ENCODE peak calls at places on chromosomes 3 and 15, in five cellular contexts. One of them, this sample, is unnamed.
A peak's percentile ranks its signal among the peaks of the same experiment; 100 is the strongest.

GRCh38 chr3:32757618-32758374 is 60.0 kb upstream of the TRIM71 start:
- DNase-seq in progenitor cell of endocrine pancreas: no peak
- DNase-seq in IMR-90: peak; percentile 15
- DNase-seq in Calu3: no peak
- DNase-seq in HFFc6: no peak
- DNase-seq in this sample: no peak

GRCh38 chr3:196192036-196193001 is 18.9 kb downstream of the ZDHHC19 start:
- DNase-seq in progenitor cell of endocrine pancreas: no peak
- DNase-seq in IMR-90: no peak
- DNase-seq in Calu3: no peak
- DNase-seq in HFFc6: no peak
- DNase-seq in this sample: no peak

GRCh38 chr3:171753665-171754408 is 56.4 kb downstream of the PLD1 start:
- DNase-seq in progenitor cell of endocrine pancreas: no peak
- DNase-seq in IMR-90: peak; percentile 86
- DNase-seq in Calu3: no peak
- DNase-seq in HFFc6: peak; percentile 65
- DNase-seq in this sample: peak; percentile 57

GRCh38 chr3:189233225-189233858 is 61.6 kb downstream of the TPRG1 start:
- DNase-seq in progenitor cell of endocrine pancreas: peak; percentile 24
- DNase-seq in IMR-90: peak; percentile 53
- DNase-seq in Calu3: peak; percentile 84
- DNase-seq in HFFc6: peak; percentile 47
- DNase-seq in this sample: peak; percentile 78

GRCh38 chr3:33144433-33144832 is 30.6 kb downstream of the CRTAP start:
- DNase-seq in progenitor cell of endocrine pancreas: no peak
- DNase-seq in IMR-90: no peak
- DNase-seq in Calu3: no peak
- DNase-seq in HFFc6: no peak
- DNase-seq in this sample: no peak

GRCh38 chr3:74601793-74602192 is 12.7 kb downstream of the CNTN3 start:
- DNase-seq in progenitor cell of endocrine pancreas: no peak
- DNase-seq in IMR-90: no peak
- DNase-seq in Calu3: no peak
- DNase-seq in HFFc6: no peak
- DNase-seq in this sample: no peak

GRCh38 chr3:50008931-50009330 is 69.0 kb downstream of the RBM6 start:
- DNase-seq in progenitor cell of endocrine pancreas: no peak
- DNase-seq in IMR-90: peak; percentile 58
- DNase-seq in Calu3: no peak
- DNase-seq in HFFc6: peak; percentile 43
- DNase-seq in this sample: peak; percentile 21

GRCh38 chr3:65348596-65348995 is 660.8 kb upstream of the ADAMTS9 start:
- DNase-seq in progenitor cell of endocrine pancreas: no peak
- DNase-seq in IMR-90: peak; percentile 69
- DNase-seq in Calu3: no peak
- DNase-seq in HFFc6: peak; percentile 84
- DNase-seq in this sample: no peak

GRCh38 chr15:66648588-66648987 is 53.4 kb upstream of the SMAD6 start:
- DNase-seq in progenitor cell of endocrine pancreas: no peak
- DNase-seq in IMR-90: no peak
- DNase-seq in Calu3: no peak
- DNase-seq in HFFc6: no peak
- DNase-seq in this sample: no peak

GRCh38 chr15:43749690-43750345 is 3.6 kb downstream of the PDIA3 start:
- DNase-seq in progenitor cell of endocrine pancreas: no peak
- DNase-seq in IMR-90: no peak
- DNase-seq in Calu3: no peak
- DNase-seq in HFFc6: no peak
- DNase-seq in this sample: peak; percentile 4

GRCh38 chr15:42493694-42494093 is 1.7 kb upstream of the SNAP23 start:
- DNase-seq in progenitor cell of endocrine pancreas: no peak
- DNase-seq in IMR-90: no peak
- DNase-seq in Calu3: no peak
- DNase-seq in HFFc6: no peak
- DNase-seq in this sample: no peak

GRCh38 chr15:42491540-42492225 is 742 bp upstream of the ZNF106 start:
- DNase-seq in progenitor cell of endocrine pancreas: no peak
- DNase-seq in IMR-90: peak; percentile 82
- DNase-seq in Calu3: peak; percentile 8
- DNase-seq in HFFc6: peak; percentile 74
- DNase-seq in this sample: peak; percentile 16

GRCh38 chr15:42490246-42490742 is 647 bp downstream of the ZNF106 start:
- DNase-seq in progenitor cell of endocrine pancreas: no peak
- DNase-seq in IMR-90: peak; percentile 4
- DNase-seq in Calu3: no peak
- DNase-seq in HFFc6: no peak
- DNase-seq in this sample: no peak

GRCh38 chr15:42494998-42495360 is 455 bp upstream of the SNAP23 start:
- DNase-seq in progenitor cell of endocrine pancreas: no peak
- DNase-seq in IMR-90: peak; percentile 77
- DNase-seq in Calu3: peak; percentile 30
- DNase-seq in HFFc6: peak; percentile 71
- DNase-seq in this sample: peak; percentile 62

DNA sequence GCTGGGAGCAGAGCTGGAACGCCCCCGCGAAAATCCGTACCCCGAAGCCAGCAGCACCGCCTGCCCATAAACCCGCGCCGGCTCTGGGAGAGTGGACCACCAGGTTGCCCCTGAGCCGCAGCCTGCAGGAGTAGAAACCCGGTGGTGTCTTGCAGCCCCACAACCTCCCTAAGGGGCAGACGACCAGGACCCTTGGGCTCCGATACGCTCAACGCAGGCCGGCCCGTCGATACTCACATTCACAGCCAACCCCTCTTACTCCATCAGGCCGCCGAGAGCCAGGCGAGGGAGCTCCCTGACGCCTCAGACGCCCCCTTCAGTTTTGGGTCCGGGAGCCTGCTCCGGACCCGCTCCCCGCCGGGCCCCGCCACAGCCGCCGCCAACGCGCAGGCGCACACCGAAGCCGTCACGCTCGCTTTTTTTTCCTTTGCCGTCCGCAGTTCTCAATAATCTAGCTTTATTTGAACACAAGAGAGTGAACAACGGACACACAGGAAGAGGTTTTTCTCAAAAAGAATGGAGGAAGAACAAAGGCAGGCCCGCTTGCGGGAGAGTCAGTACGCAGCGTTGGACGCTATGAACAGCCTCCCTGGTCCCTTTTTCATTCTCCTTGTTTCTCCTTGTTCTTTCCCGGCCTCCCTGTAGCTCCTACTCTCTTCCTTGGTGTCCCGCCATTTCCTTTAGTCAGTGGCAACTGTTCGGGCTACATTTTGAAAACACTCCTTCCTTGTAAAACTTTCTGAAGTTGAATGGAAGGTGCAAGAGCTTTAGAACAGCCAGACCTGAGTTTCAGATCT is at the start of gene ZNF106:
- DNase-seq in progenitor cell of endocrine pancreas: peak; percentile 87
- DNase-seq in IMR-90: peak; percentile 92
- DNase-seq in Calu3: peak; percentile 82
- DNase-seq in HFFc6: peak; percentile 92
- DNase-seq in this sample: peak; percentile 89
- TF ChIP-seq CTCF in progenitor cell of endocrine pancreas: peak; percentile 29
- TF ChIP-seq CTCF in IMR-90: peak; percentile 20
- TF ChIP-seq CTCF in Calu3: no peak
- TF ChIP-seq CTCF in HFFc6: peak; percentile 39
- TF ChIP-seq CTCF in this sample: no peak

GRCh38 chr3:118577055-118577759 is 457.4 kb downstream of the IGSF11 start:
- DNase-seq in progenitor cell of endocrine pancreas: no peak
- DNase-seq in IMR-90: no peak
- DNase-seq in Calu3: no peak
- DNase-seq in HFFc6: no peak
- DNase-seq in this sample: no peak

GRCh38 chr3:118573922-118574321 is 460.7 kb downstream of the IGSF11 start:
- DNase-seq in progenitor cell of endocrine pancreas: no peak
- DNase-seq in IMR-90: no peak
- DNase-seq in Calu3: no peak
- DNase-seq in HFFc6: no peak
- DNase-seq in this sample: no peak

DNA sequence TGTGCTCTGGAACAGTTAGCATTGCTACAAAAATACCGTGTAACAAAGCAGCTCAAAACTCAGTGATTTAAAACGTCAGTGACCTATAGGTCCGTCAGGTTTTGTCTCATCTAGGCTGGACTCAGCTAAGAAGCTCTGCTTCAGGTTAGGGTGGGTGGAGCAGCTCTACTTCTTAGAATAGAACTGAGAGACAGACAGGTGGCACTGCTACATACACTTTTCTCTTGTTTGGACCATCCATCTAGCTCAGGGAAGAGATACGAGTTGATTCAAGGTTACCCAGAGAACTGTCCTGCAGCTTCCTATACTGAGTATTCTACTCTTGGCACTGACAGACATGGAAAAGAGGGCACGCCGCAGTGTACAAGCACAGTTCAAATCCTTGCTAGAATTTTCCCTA is 456.1 kb downstream of the IGSF11 start:
- DNase-seq in progenitor cell of endocrine pancreas: no peak
- DNase-seq in IMR-90: no peak
- DNase-seq in Calu3: no peak
- DNase-seq in HFFc6: no peak
- DNase-seq in this sample: no peak
- TF ChIP-seq CTCF in progenitor cell of endocrine pancreas: no peak
- TF ChIP-seq CTCF in IMR-90: no peak
- TF ChIP-seq CTCF in Calu3: no peak
- TF ChIP-seq CTCF in HFFc6: no peak
- TF ChIP-seq CTCF in this sample: no peak

DNA sequence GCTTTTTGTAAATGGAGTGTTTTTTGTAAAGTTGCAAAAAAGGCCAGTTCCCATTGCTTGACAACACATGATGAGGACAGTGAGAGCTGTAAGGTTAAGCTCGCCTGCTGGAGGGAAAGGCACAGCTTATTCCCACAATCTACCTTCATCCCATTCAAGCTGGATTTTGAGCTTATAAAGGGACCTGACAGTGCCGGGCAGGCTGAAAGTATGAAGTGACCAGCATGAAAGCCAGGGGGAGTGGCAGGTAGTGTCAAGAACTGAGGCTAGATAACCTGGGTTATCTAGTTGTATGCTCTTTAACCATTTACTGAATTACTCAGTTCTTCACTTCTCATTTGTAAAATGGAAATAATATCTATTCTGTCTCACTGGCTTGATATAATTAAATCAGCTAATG is 52.3 kb upstream of the KPNA4 start:
- DNase-seq in progenitor cell of endocrine pancreas: no peak
- DNase-seq in IMR-90: no peak
- DNase-seq in Calu3: no peak
- DNase-seq in HFFc6: no peak
- DNase-seq in this sample: no peak
- TF ChIP-seq CTCF in progenitor cell of endocrine pancreas: no peak
- TF ChIP-seq CTCF in IMR-90: no peak
- TF ChIP-seq CTCF in Calu3: no peak
- TF ChIP-seq CTCF in HFFc6: no peak
- TF ChIP-seq CTCF in this sample: no peak

DNA sequence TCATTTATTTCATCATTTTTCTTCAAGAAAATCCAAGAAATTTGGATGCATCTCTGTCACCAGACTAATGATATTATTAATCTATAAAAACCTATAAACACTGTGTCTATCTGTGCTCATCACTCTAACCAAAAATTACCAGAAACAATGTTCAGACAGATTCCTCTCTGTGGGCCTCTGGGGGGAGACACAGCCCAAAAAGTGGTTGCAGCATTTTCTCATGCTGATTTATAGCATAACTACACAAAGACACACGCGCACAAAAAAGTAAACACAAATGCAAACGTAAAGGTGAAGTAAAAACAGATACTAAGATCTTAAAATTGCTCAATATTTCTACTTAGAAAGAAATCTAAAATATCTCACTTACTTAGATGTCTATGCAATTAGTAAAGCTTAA is 976.0 kb downstream of the GBE1 start:
- DNase-seq in progenitor cell of endocrine pancreas: no peak
- DNase-seq in IMR-90: no peak
- DNase-seq in Calu3: peak; percentile 11
- DNase-seq in HFFc6: no peak
- DNase-seq in this sample: peak; percentile 42
- TF ChIP-seq CTCF in progenitor cell of endocrine pancreas: peak; percentile 40
- TF ChIP-seq CTCF in IMR-90: no peak
- TF ChIP-seq CTCF in Calu3: no peak
- TF ChIP-seq CTCF in HFFc6: no peak
- TF ChIP-seq CTCF in this sample: no peak

DNA sequence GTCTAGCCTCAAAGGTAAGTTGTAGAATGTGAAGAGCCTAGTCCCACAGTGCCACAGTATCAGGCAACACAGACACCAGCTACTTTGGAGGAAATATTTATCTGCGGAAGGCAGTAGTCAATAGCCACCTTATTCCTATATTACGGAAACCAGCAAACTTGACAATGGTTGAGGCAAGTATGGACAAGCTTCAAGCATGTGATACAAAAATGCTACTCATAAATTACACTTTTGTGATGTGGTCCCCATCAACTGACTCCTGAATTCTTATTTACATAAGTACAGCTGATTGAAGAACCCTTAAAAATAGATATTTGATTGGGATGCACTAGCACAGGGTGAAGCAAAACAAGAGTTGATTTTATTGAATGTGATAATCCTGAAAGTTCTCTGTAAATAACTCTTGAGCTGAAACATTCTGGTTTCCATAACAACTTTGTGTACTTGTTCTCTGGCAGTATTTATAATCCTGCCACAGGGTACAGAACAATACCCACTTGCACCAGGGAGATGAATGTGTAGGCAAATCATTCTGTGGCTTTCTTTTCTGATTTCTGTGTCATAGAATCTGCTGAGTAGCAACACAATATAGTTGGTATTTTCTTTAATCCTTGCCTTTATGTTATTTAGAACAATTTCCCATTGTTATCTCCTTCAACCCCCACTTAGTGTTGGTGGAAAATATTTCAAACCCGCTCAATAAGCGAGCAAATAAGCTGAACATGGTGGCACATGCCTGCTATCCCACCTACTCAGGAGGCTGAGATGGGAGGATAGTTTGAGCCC is at the start of gene ANKUB1:
- DNase-seq in progenitor cell of endocrine pancreas: no peak
- DNase-seq in IMR-90: no peak
- DNase-seq in Calu3: no peak
- DNase-seq in HFFc6: no peak
- DNase-seq in this sample: no peak
- TF ChIP-seq CTCF in progenitor cell of endocrine pancreas: no peak
- TF ChIP-seq CTCF in IMR-90: no peak
- TF ChIP-seq CTCF in Calu3: no peak
- TF ChIP-seq CTCF in HFFc6: no peak
- TF ChIP-seq CTCF in this sample: no peak

This sample was measured in MCF 10A.